ENCODE peak calls at places on chromosome 3, in five cellular contexts. E is endothelial cell of umbilical vein, O is SK-N-SH, Y is HCT116, U is Karpas-422. G is an unnamed sample.

GRCh38 chr3:4877173-4877787 is 102.0 kb upstream of the BHLHE40 start:
- DNase-seq in U (no peak), O (no peak), E (no peak), Y (no peak), G (no peak)

GRCh38 chr3:113249601-113250000 is 38.2 kb downstream of the BOC start:
- DNase-seq in Y (no peak), E (no peak), U (no peak), O (no peak), G (no peak)

GRCh38 chr3:178198329-178198728 is 337.9 kb upstream of the KCNMB2 start:
- DNase-seq in O (no peak), E (peak), Y (no peak), U (no peak), G (no peak)

GRCh38 chr3:30501526-30501925 is 104.9 kb upstream of the TGFBR2 start:
- DNase-seq in Y (no peak), U (no peak), E (no peak), O (no peak), G (no peak)

GRCh38 chr3:178205750-178206149 is 330.5 kb upstream of the KCNMB2 start:
- DNase-seq in U (no peak), Y (no peak), O (no peak), E (no peak), G (no peak)

GRCh38 chr3:133246119-133246518 is 153.7 kb upstream of the BFSP2 start:
- DNase-seq in Y (no peak), U (no peak), E (no peak), O (peak), G (no peak)

GRCh38 chr3:76570436-76571057 is 469.4 kb upstream of the ROBO2 start:
- DNase-seq in E (no peak), O (peak), Y (no peak), U (peak), G (no peak)

GRCh38 chr3:136929984-136930671 is 27.7 kb upstream of the IL20RB start:
- DNase-seq in Y (no peak), E (no peak), U (no peak), O (no peak), G (no peak)

GRCh38 chr3:106119691-106120090 is 250.9 kb upstream of the CBLB start:
- DNase-seq in O (no peak), E (no peak), U (no peak), Y (no peak), G (no peak)

GRCh38 chr3:129211345-129211744 is 27.6 kb upstream of the CNBP start:
- DNase-seq in Y (no peak), U (no peak), O (no peak), E (no peak), G (no peak)

GRCh38 chr3:11600501-11601282 is 43.0 kb downstream of the VGLL4 start:
- DNase-seq in O (no peak), E (peak), Y (peak), U (no peak), G (no peak)

GRCh38 chr3:188187055-188187454 is 33.1 kb downstream of the LPP start:
- DNase-seq in E (peak), O (no peak), Y (no peak), U (peak), G (no peak)

GRCh38 chr3:112047264-112047663 is 12.7 kb downstream of the TMPRSS7 start:
- DNase-seq in O (no peak), U (no peak), Y (no peak), E (no peak), G (no peak)

GRCh38 chr3:8110966-8111798 is 390.4 kb upstream of the LMCD1 start:
- DNase-seq in Y (peak), U (peak), E (peak), O (peak), G (peak)

GRCh38 chr3:170634663-170635096 is 48.8 kb upstream of the SLC7A14 start:
- DNase-seq in E (no peak), Y (no peak), O (no peak), U (no peak), G (no peak)

GRCh38 chr3:150094150-150094932 is 123.6 kb upstream of the PFN2 start:
- DNase-seq in E (no peak), Y (peak), O (no peak), U (peak), G (no peak)

GRCh38 chr3:132788299-132788698 is 66.1 kb upstream of the NPHP3 start:
- DNase-seq in O (no peak), Y (peak), U (no peak), E (peak), G (no peak)

GRCh38 chr3:15330031-15330596 is 2.3 kb downstream of the SH3BP5 start:
- DNase-seq in O (no peak), Y (no peak), E (peak), U (no peak), G (no peak)

GRCh38 chr3:73433079-73433478 is 191.7 kb downstream of the PDZRN3 start:
- DNase-seq in O (no peak), E (no peak), U (no peak), Y (no peak), G (no peak)

GRCh38 chr3:186425788-186426730 is 64.0 kb upstream of the DGKG start:
- DNase-seq in E (no peak), Y (no peak), U (peak), O (no peak), G (no peak)

GRCh38 chr3:129888739-129889138 is 4.8 kb downstream of the TMCC1 start:
- DNase-seq in Y (peak), U (no peak), O (no peak), E (peak), G (no peak)

GRCh38 chr3:150107429-150108175 is 136.9 kb upstream of the PFN2 start:
- DNase-seq in Y (no peak), E (no peak), U (peak), O (no peak), G (no peak)

GRCh38 chr3:124514681-124515080 is 215.6 kb upstream of the UMPS start:
- DNase-seq in Y (no peak), O (no peak), U (no peak), E (no peak), G (no peak)

GRCh38 chr3:33884204-33884561 is 85.8 kb downstream of the PDCD6IP start:
- DNase-seq in Y (no peak), E (peak), U (peak), O (no peak), G (no peak)

GRCh38 chr3:133662256-133662773 is 574 bp upstream of the TOPBP1 start:
- DNase-seq in Y (no peak), O (peak), E (peak), U (peak), G (peak)

GRCh38 chr3:18531662-18532061 is 106.5 kb upstream of the SATB1 start:
- DNase-seq in U (no peak), O (no peak), E (no peak), Y (no peak), G (no peak)

GRCh38 chr3:146065573-146066006 is 95.4 kb downstream of the PLOD2 start:
- DNase-seq in Y (peak), E (peak), U (peak), O (no peak), G (peak)

GRCh38 chr3:104519068-104519467 is 847.6 kb upstream of the ALCAM start:
- DNase-seq in O (no peak), E (no peak), Y (no peak), U (no peak), G (no peak)

GRCh38 chr3:129282727-129283327 is 4.2 kb downstream of the HMCES start:
- DNase-seq in U (peak), O (no peak), Y (no peak), E (no peak), G (no peak)

GRCh38 chr3:43243590-43244587 is 42.5 kb upstream of the SNRK start:
- DNase-seq in E (no peak), Y (no peak), U (no peak), O (no peak), G (no peak)

GRCh38 chr3:21942328-21942727 is 191.3 kb upstream of the ZNF385D start:
- DNase-seq in U (no peak), Y (no peak), E (no peak), O (no peak), G (no peak)

GRCh38 chr3:186540444-186541226 is 3.5 kb downstream of the CRYGS start:
- DNase-seq in Y (peak), U (peak), E (peak), O (peak), G (peak)

GRCh38 chr3:190848891-190849290 is 13.6 kb downstream of the GMNC start:
- DNase-seq in Y (no peak), E (no peak), O (no peak), U (no peak), G (no peak)

GRCh38 chr3:143775401-143775970 is 72.8 kb downstream of the SLC9A9 start:
- DNase-seq in Y (peak), E (peak), U (peak), O (peak), G (peak)

DNA sequence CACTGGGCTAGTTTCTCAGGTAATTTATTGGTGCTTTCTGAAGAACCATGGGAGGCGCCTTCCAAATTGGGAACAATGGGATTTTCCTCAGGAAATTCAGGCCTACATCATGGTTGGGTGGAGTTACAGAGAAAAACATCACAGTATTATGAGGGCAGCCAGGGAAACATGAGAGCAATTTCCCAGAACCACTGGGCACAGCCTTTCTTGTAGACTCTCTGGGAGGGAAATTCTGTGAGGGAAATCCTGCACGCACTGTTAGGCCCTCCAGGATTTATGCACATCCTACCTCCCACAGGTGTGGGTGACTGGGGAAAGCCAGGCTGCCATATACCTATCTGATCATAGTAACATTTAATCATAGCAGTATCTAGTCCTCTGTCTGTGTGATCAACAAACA is 13.2 kb downstream of the POPDC2 start:
- DNase-seq in Y (no peak), U (no peak), O (no peak), E (peak), G (no peak)
- H2AFZ ChIP-seq in Y (no peak), U (no peak), O (no peak), E (peak), G (no peak)

GRCh38 chr3:195543642-195544536 is 764 bp upstream of the PPP1R2 start:
- DNase-seq in E (no peak), Y (no peak), O (no peak), U (no peak), G (no peak)
- H2AFZ ChIP-seq in E (peak), Y (peak), O (peak), U (peak), G (peak)

DNA sequence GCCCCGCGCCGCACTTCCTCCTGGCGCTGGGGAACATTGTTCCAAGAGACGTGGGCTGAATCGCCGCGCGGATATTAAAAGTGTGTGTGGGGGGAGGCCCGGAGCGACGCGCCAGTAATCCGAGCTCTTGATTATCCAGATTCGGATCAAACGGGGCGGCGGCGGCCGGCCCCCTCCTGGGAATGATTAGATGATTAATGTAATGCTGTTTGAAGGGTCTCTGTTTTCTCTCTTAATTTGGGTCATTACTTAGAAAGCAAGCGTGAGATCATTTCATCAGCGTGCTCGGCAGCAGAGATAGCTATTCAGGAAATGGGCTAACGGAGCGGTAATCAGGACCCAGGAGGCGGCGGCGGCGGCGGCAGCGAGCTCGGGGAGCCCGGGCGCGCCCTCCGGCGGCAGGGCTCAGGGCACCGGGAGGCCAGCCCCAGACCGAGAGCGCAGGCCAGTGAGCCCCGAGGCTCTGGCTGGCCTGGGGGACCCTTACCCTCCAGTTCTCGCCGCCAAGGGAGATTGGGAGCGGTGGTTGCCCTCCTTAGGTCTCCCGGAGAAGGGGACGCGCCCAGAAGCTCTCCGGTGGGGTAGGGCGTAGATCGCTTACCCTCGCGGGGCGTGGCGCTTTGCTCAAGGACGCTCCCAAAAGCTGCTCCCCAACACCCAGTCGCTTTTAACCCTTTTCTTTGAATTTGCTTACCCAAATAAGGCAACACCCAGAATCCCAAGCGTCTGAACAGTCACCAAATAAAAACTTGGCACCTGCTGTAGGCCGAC is 4.5 kb downstream of the FEZF2 start:
- DNase-seq in O (peak), E (no peak), U (no peak), Y (no peak), G (no peak)
- H2AFZ ChIP-seq in O (no peak), E (no peak), U (no peak), Y (no peak), G (no peak)

DNA sequence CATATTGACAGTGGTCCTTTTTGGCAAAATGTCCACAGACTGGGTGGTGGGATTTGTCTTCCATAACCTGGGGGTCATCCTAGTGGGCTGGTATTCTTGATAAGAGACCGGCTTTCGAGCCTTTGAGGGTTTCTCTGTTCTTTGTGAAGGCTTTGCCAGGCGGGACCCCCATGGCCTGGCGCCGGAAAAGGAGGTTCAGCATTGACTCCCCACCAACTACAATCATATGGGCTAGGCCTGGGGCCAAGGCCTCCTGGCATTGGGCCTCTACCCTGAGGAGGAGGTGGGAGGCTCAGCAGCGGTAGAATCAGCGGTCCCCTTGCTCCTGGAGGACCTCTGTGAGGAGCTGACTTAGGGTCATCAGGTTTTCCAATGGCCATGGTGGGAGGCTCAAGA is 19.8 kb upstream of the HDAC11 start:
- DNase-seq in U (no peak), O (no peak), Y (no peak), E (no peak), G (no peak)
- H2AFZ ChIP-seq in U (no peak), O (no peak), Y (no peak), E (no peak), G (no peak)

GRCh38 chr3:45592405-45592804 is 2.1 kb upstream of the LIMD1 start:
- DNase-seq in U (peak), Y (no peak), O (no peak), E (no peak), G (no peak)

GRCh38 chr3:45592830-45593707 is 1.5 kb upstream of the LIMD1 start:
- DNase-seq in O (peak), E (peak), Y (peak), U (peak), G (peak)

GRCh38 chr3:45590822-45591546 is 3.6 kb upstream of the LIMD1 start:
- DNase-seq in U (peak), O (no peak), Y (no peak), E (no peak), G (no peak)

GRCh38 chr3:45591547-45591912 is 3.0 kb upstream of the LIMD1 start:
- DNase-seq in O (no peak), Y (no peak), E (no peak), U (peak), G (no peak)

DNA sequence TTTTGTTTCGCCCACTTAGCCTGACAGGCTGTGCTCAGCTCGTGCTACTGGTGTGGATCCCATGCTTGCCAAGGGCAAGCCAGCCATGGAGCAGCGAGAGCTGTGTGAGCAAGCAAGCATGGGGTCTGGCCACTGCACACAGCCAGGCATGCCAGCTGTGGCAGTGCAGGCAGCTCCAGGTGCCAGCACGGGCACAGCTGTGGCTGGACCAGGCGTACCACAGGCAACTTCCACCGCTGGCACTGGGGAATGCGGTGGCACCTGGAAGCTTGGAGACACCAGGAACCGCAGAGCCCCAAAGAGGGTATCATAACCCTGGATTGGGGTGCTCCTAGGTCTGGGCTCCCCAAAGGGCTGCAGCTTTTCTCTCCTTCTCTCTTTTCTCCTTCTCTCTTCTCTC is 4.3 kb upstream of the LIMD1 start:
- DNase-seq in O (no peak), U (no peak), Y (no peak), E (no peak), G (no peak)
- H2AFZ ChIP-seq in O (no peak), U (no peak), Y (no peak), E (no peak), G (no peak)

DNA sequence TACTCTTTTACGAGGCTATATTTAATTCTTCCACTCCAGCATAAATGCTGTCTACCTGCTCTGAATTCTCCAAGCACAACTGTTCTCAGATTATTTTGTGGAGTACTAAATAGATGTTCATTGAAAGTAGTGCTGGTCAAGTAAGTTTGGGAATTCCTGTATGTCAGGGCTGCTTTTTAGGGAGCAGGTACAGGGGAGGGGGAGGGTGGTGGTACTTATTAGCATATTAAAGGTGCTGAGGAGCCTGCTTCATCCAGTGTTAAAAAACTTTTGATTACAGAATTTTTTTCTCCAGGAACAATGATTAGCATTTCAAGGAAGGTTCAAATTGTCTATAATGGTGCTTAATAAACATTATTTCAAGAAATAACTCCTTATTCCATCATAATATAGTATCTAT is 59.2 kb downstream of the PPM1L start:
- DNase-seq in U (no peak), O (no peak), E (no peak), Y (no peak), G (no peak)
- H2AFZ ChIP-seq in U (no peak), O (no peak), E (no peak), Y (no peak), G (no peak)

DNA sequence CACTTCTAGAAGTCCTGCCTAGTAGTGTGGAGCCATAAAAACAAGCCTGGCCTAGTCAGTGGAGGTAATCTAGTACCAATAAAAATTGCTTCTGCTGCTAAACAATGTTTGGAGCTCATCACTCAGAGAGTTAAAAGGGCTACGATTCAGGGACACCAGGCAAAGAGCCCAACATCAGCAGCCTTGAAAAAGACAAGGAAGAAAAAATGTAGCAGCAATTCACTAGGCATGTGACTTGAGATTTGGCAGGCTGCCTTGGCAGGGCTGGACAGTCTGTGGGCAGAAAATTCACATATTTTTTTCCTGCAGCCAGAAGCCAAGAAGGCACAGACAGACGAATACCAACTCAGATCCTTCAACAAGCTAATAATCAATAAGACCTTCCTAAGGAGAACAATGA is 47.2 kb downstream of the IGSF11 start:
- DNase-seq in U (no peak), E (no peak), O (no peak), Y (no peak), G (no peak)
- H2AFZ ChIP-seq in U (no peak), E (no peak), O (no peak), Y (no peak), G (no peak)